ENCODE peak calls at places on chromosomes 7 and 10, in nine cellular contexts. W is body of pancreas, S is lower lobe of right lung, X is AG04450, C is GM06990, N is DND-41, Q is PC-9, P is fibroblast of lung, H is A549. K is an unnamed sample.

GRCh38 chr7:142338633-142339501 is 81.0 kb upstream of the PRSS58 start:
- DNase-seq in W (no peak), S (no peak), X (no peak), C (no peak), N (peak; percentile 82), Q (peak; percentile 61), P (no peak), H (peak; percentile 27), K (no peak)

GRCh38 chr10:26503911-26504310 is 65.8 kb downstream of the APBB1IP start:
- DNase-seq in W (no peak), S (no peak), X (no peak), C (no peak), N (peak; percentile 34), Q (no peak), P (no peak), H (peak; percentile 28), K (no peak)

GRCh38 chr10:101693701-101694055 is 1.3 kb downstream of the FBXW4 start:
- DNase-seq in W (peak; percentile 16), S (no peak), X (no peak), C (no peak), N (no peak), Q (no peak), P (peak; percentile 66), H (peak; percentile 61), K (no peak)

GRCh38 chr7:100793806-100794660 is 33.3 kb downstream of the EPHB4 start:
- DNase-seq in W (peak; percentile 60), S (no peak), X (no peak), C (no peak), N (no peak), Q (peak; percentile 66), P (peak; percentile 23), H (no peak), K (no peak)

GRCh38 chr7:107044347-107045194 is at the start of gene PRKAR2B:
- DNase-seq in W (peak; percentile 73), S (peak; percentile 72), X (peak; percentile 27), C (peak; percentile 65), N (peak; percentile 86), Q (no peak), P (peak; percentile 71), H (peak; percentile 56), K (no peak)

GRCh38 chr10:122639801-122640200 is 59.8 kb downstream of the C10orf120 start:
- DNase-seq in W (no peak), S (no peak), X (no peak), C (no peak), N (no peak), Q (no peak), P (no peak), H (no peak), K (no peak)

GRCh38 chr10:127877701-127878100 is 15.0 kb downstream of the CLRN3 start:
- DNase-seq in W (no peak), S (no peak), X (no peak), C (no peak), N (no peak), Q (no peak), P (no peak), H (no peak), K (no peak)

GRCh38 chr7:70400829-70401380 is 731.0 kb upstream of the GALNT17 start:
- DNase-seq in W (no peak), S (no peak), X (no peak), C (no peak), N (no peak), Q (no peak), P (no peak), H (no peak), K (no peak)

GRCh38 chr7:30612658-30613265 is 18.1 kb downstream of the GARS1 start:
- DNase-seq in W (no peak), S (no peak), X (peak; percentile 18), C (no peak), N (no peak), Q (no peak), P (peak; percentile 64), H (no peak), K (no peak)

GRCh38 chr7:67696878-67697277 is 700.2 kb downstream of the TYW1 start:
- DNase-seq in W (no peak), S (no peak), X (no peak), C (no peak), N (no peak), Q (peak; percentile 61), P (no peak), H (peak; percentile 9), K (no peak)

GRCh38 chr10:72783290-72783689 is 91.3 kb downstream of the MCU start:
- DNase-seq in W (no peak), S (no peak), X (no peak), C (no peak), N (no peak), Q (peak; percentile 60), P (peak; percentile 18), H (no peak), K (no peak)

GRCh38 chr10:1203704-1204103 is 147.5 kb downstream of the WDR37 start:
- DNase-seq in W (no peak), S (no peak), X (no peak), C (no peak), N (no peak), Q (no peak), P (no peak), H (no peak), K (no peak)

GRCh38 chr10:91340613-91341362 is 69.4 kb upstream of the HECTD2 start:
- DNase-seq in W (no peak), S (no peak), X (peak; percentile 55), C (no peak), N (no peak), Q (peak; percentile 57), P (peak; percentile 96), H (no peak), K (peak; percentile 77)

GRCh38 chr10:79223001-79223345 is 124.3 kb upstream of the PPIF start:
- DNase-seq in W (no peak), S (no peak), X (no peak), C (no peak), N (no peak), Q (no peak), P (no peak), H (no peak), K (no peak)

GRCh38 chr10:71978988-71979691 is 14.9 kb downstream of the CHST3 start:
- DNase-seq in W (no peak), S (no peak), X (no peak), C (no peak), N (no peak), Q (peak; percentile 19), P (no peak), H (no peak), K (no peak)

GRCh38 chr10:282294-283139 is 147.3 kb downstream of the ZMYND11 start:
- DNase-seq in W (no peak), S (no peak), X (peak; percentile 7), C (peak; percentile 30), N (no peak), Q (no peak), P (peak; percentile 72), H (no peak), K (no peak)

GRCh38 chr7:94710256-94710655 is 54.3 kb upstream of the SGCE start:
- DNase-seq in W (no peak), S (no peak), X (no peak), C (no peak), N (no peak), Q (no peak), P (peak; percentile 54), H (no peak), K (no peak)

GRCh38 chr10:15182541-15183207 is 14.2 kb upstream of the NMT2 start:
- DNase-seq in W (no peak), S (no peak), X (no peak), C (no peak), N (no peak), Q (no peak), P (no peak), H (no peak), K (no peak)

GRCh38 chr10:132589015-132589414 is 51.4 kb downstream of the INPP5A start:
- DNase-seq in W (no peak), S (no peak), X (no peak), C (no peak), N (no peak), Q (no peak), P (no peak), H (no peak), K (no peak)

GRCh38 chr10:75400769-75401568 is 595 bp downstream of the ZNF503 start:
- DNase-seq in W (peak; percentile 63), S (peak; percentile 78), X (no peak), C (peak; percentile 9), N (no peak), Q (peak; percentile 32), P (peak; percentile 73), H (peak; percentile 64), K (no peak)
- H3K4me3 ChIP-seq in W (peak overlapping the region; percentile 63), S (peak overlapping the region; percentile 93), X (peak overlapping the region; percentile 100), C (peak overlapping the region; percentile 61), N (no peak overlapping the region), Q (peak overlapping the region; percentile 84), P (peak overlapping the region; percentile 88), H (peak overlapping the region; percentile 92), K (peak overlapping the region; percentile 99)

GRCh38 chr7:21724562-21724961 is 181.7 kb downstream of the DNAH11 start:
- DNase-seq in W (no peak), S (no peak), X (no peak), C (no peak), N (no peak), Q (peak; percentile 32), P (no peak), H (no peak), K (no peak)

GRCh38 chr7:21717323-21717722 is 174.5 kb downstream of the DNAH11 start:
- DNase-seq in W (no peak), S (no peak), X (no peak), C (no peak), N (no peak), Q (peak; percentile 8), P (no peak), H (no peak), K (no peak)

GRCh38 chr7:21722371-21722770 is 179.5 kb downstream of the DNAH11 start:
- DNase-seq in W (no peak), S (no peak), X (no peak), C (no peak), N (no peak), Q (no peak), P (no peak), H (no peak), K (no peak)

GRCh38 chr7:21719846-21720245 is 177.0 kb downstream of the DNAH11 start:
- DNase-seq in W (no peak), S (no peak), X (no peak), C (no peak), N (no peak), Q (peak; percentile 34), P (no peak), H (no peak), K (no peak)
- TF ChIP-seq CTCF in W (no peak), S (no peak), X (no peak), C (no peak), N (no peak), Q (no peak), P (no peak), H (no peak), K (no peak)

DNA sequence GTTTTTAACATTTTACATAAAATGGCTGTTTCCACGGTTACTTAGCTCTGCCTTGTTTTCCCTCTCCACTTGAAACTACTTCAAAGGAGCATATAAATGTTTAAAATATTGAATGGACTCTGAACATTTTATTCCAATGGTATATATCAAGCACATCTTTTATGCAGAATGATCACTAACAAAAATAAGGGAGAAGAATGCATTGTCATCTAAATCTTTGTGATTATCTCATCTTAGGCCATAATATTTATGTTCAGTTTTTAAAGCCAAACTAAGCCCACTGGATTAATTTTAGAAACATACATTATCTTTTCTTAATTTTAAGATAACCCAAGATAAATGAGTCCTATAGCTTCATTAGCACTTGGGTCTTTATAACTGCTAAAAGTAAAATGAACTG is 13.4 kb upstream of the EBLN1 start:
- DNase-seq in W (no peak), S (no peak), X (no peak), C (no peak), N (no peak), Q (no peak), P (no peak), H (no peak), K (no peak)
- H3K4me3 ChIP-seq in W (no peak overlapping the region), S (no peak overlapping the region), X (no peak overlapping the region), C (no peak overlapping the region), N (no peak overlapping the region), Q (peak overlapping the region; percentile 82), P (peak overlapping the region; percentile 90), H (no peak overlapping the region), K (no peak overlapping the region)

GRCh38 chr10:110419265-110419664 is 78.4 kb upstream of the DUSP5 start:
- DNase-seq in W (no peak), S (no peak), X (no peak), C (no peak), N (no peak), Q (no peak), P (no peak), H (no peak), K (no peak)
- TF ChIP-seq CTCF in W (no peak), S (no peak), X (no peak), C (no peak), N (no peak), Q (no peak), P (no peak), H (no peak), K (no peak)

K was measured in epithelial cell of proximal tubule.